ENCODE peak calls at places on chromosomes 13 and 19, in ten cellular contexts. T is endodermal cell; R is kidney tubule cell; J is GM03348; X is activated naive CD4-positive, alpha-beta T cell treated with Interleukin-2 at 50 U/mL for 16 hours; E is cardiac fibroblast; B is AG20443; L is stimulated activated CD4-positive, alpha-beta T cell treated with anti-CD3 and anti-CD28 coated beads, Interleukin-1b, Interleukin-23, amount 100 ng/mL, for 24 hours; S is ureter; Q is substantia nigra. A is an unnamed sample.
A peak's percentile ranks its signal among the peaks of the same experiment; 100 is the strongest.

GRCh38 chr13:113996081-113996911 is 22.4 kb upstream of the C13orf46 start:
- DNase-seq in S (no peak), T (no peak), L (no peak), E (no peak), J (no peak), R (no peak), X (no peak), B (no peak), Q (no peak), A (no peak)

GRCh38 chr13:32036762-32037161 is 5.2 kb downstream of the FRY start:
- DNase-seq in J (no peak), R (no peak), T (no peak), S (no peak), L (no peak), X (no peak), B (no peak), Q (no peak), E (no peak), A (no peak)

GRCh38 chr19:43354305-43354627 is 780 bp downstream of the CD177 start:
- DNase-seq in E (no peak), B (no peak), J (peak; percentile 14), Q (no peak), X (no peak), L (no peak), T (peak; percentile 87), S (no peak), R (no peak), A (no peak)

GRCh38 chr19:43078311-43078710 is 4.2 kb downstream of the PSG2 start:
- DNase-seq in X (no peak), S (no peak), T (no peak), J (peak; percentile 59), L (no peak), E (peak; percentile 85), B (peak; percentile 63), R (peak; percentile 88), Q (no peak), A (peak; percentile 23)

GRCh38 chr13:71274923-71275593 is 591.9 kb downstream of the DACH1 start:
- DNase-seq in J (no peak), Q (no peak), T (no peak), S (no peak), R (no peak), B (no peak), X (no peak), L (no peak), E (no peak), A (no peak)

GRCh38 chr19:17526922-17527321 is 15.5 kb downstream of the PGLS start:
- DNase-seq in J (no peak), S (no peak), X (no peak), T (no peak), B (no peak), E (no peak), R (no peak), Q (no peak), L (no peak), A (no peak)

GRCh38 chr13:48579167-48579918 is 46.5 kb upstream of the RCBTB2 start:
- DNase-seq in Q (no peak), R (no peak), T (no peak), S (peak; percentile 56), L (no peak), X (no peak), J (no peak), B (no peak), E (no peak), A (no peak)

GRCh38 chr19:40256511-40256910 is 28.6 kb downstream of the AKT2 start:
- DNase-seq in S (no peak), Q (no peak), R (no peak), X (no peak), B (no peak), L (no peak), T (no peak), J (no peak), E (no peak), A (no peak)

GRCh38 chr19:3185482-3186376 is at the start of gene NCLN:
- DNase-seq in X (peak; percentile 95), J (peak; percentile 97), B (peak; percentile 96), S (peak; percentile 95), Q (peak; percentile 95), E (peak; percentile 97), T (peak; percentile 97), R (peak; percentile 94), L (peak; percentile 92), A (peak; percentile 67)

GRCh38 chr19:13195678-13196077 is 45.5 kb downstream of the IER2 start:
- DNase-seq in R (peak; percentile 83), X (peak; percentile 65), B (no peak), T (peak; percentile 93), E (no peak), S (no peak), J (no peak), Q (no peak), L (no peak), A (no peak)

GRCh38 chr19:8238251-8238650 is 29.1 kb downstream of the CERS4 start:
- DNase-seq in L (no peak), R (no peak), X (no peak), J (no peak), T (no peak), Q (no peak), B (no peak), E (no peak), S (no peak), A (no peak)

GRCh38 chr19:12346896-12347295 is 13.5 kb upstream of the ZNF563 start:
- DNase-seq in E (peak; percentile 2), T (no peak), S (no peak), X (peak; percentile 7), L (no peak), J (no peak), R (no peak), B (no peak), Q (no peak), A (no peak)

GRCh38 chr19:7973883-7974282 is 30.4 kb upstream of the TIMM44 start:
- DNase-seq in L (no peak), E (no peak), Q (peak; percentile 40), B (no peak), T (no peak), R (no peak), X (no peak), S (no peak), J (no peak), A (no peak)